ENCODE peak calls at places on chromosome 12, in seven cellular contexts. One of them, this sample, is unnamed.

GRCh38 chr12:54411398-54412241 is 7.4 kb downstream of the ITGA5 start:
- DNase-seq in fibroblast of lung: peak; percentile 92
- DNase-seq in PC-3: peak; percentile 87
- DNase-seq in left lung: peak; percentile 85
- DNase-seq in stomach: peak; percentile 31
- DNase-seq in CD8-positive, alpha-beta memory T cell: peak; percentile 62
- DNase-seq in left ventricle myocardium inferior: peak; percentile 68
- DNase-seq in this sample: peak; percentile 93

GRCh38 chr12:108733132-108733531 is 1.8 kb upstream of the CORO1C start:
- DNase-seq in PC-3: no peak
- DNase-seq in CD8-positive, alpha-beta memory T cell: no peak
- DNase-seq in fibroblast of lung: no peak
- DNase-seq in left lung: no peak
- DNase-seq in left ventricle myocardium inferior: no peak
- DNase-seq in stomach: no peak
- DNase-seq in this sample: no peak

GRCh38 chr12:123763093-123763492 is 992 bp downstream of the DNAH10 start:
- DNase-seq in stomach: no peak
- DNase-seq in PC-3: no peak
- DNase-seq in left lung: no peak
- DNase-seq in left ventricle myocardium inferior: no peak
- DNase-seq in CD8-positive, alpha-beta memory T cell: no peak
- DNase-seq in fibroblast of lung: no peak
- DNase-seq in this sample: no peak

GRCh38 chr12:121124402-121125109 is 8.1 kb upstream of the P2RX7 start:
- DNase-seq in CD8-positive, alpha-beta memory T cell: no peak
- DNase-seq in left ventricle myocardium inferior: no peak
- DNase-seq in fibroblast of lung: peak; percentile 93
- DNase-seq in PC-3: peak; percentile 99
- DNase-seq in left lung: no peak
- DNase-seq in stomach: no peak
- DNase-seq in this sample: no peak

GRCh38 chr12:116547955-116548471 is 11.2 kb upstream of the MAP1LC3B2 start:
- DNase-seq in CD8-positive, alpha-beta memory T cell: no peak
- DNase-seq in PC-3: no peak
- DNase-seq in fibroblast of lung: peak; percentile 65
- DNase-seq in left lung: no peak
- DNase-seq in stomach: no peak
- DNase-seq in left ventricle myocardium inferior: no peak
- DNase-seq in this sample: no peak

GRCh38 chr12:9721394-9722092 is 11.4 kb downstream of the CLECL1 start:
- DNase-seq in stomach: no peak
- DNase-seq in CD8-positive, alpha-beta memory T cell: no peak
- DNase-seq in PC-3: peak; percentile 86
- DNase-seq in fibroblast of lung: peak; percentile 10
- DNase-seq in left lung: no peak
- DNase-seq in left ventricle myocardium inferior: no peak
- DNase-seq in this sample: no peak

GRCh38 chr12:23887055-23887835 is 62.2 kb downstream of the SOX5 start:
- DNase-seq in CD8-positive, alpha-beta memory T cell: no peak
- DNase-seq in left lung: no peak
- DNase-seq in stomach: no peak
- DNase-seq in PC-3: no peak
- DNase-seq in fibroblast of lung: peak; percentile 65
- DNase-seq in left ventricle myocardium inferior: no peak
- DNase-seq in this sample: no peak

GRCh38 chr12:67650528-67651379 is 2.2 kb downstream of the DYRK2 start:
- DNase-seq in left ventricle myocardium inferior: no peak
- DNase-seq in left lung: no peak
- DNase-seq in fibroblast of lung: no peak
- DNase-seq in stomach: no peak
- DNase-seq in CD8-positive, alpha-beta memory T cell: peak; percentile 47
- DNase-seq in PC-3: peak; percentile 13
- DNase-seq in this sample: no peak

GRCh38 chr12:109582636-109583035 is 9.0 kb downstream of the MVK start:
- DNase-seq in fibroblast of lung: no peak
- DNase-seq in CD8-positive, alpha-beta memory T cell: no peak
- DNase-seq in PC-3: peak; percentile 45
- DNase-seq in stomach: no peak
- DNase-seq in left lung: peak; percentile 87
- DNase-seq in left ventricle myocardium inferior: peak; percentile 56
- DNase-seq in this sample: no peak

GRCh38 chr12:162467-163307 is 51.3 kb downstream of the SLC6A12 start:
- DNase-seq in stomach: no peak
- DNase-seq in left lung: no peak
- DNase-seq in fibroblast of lung: no peak
- DNase-seq in CD8-positive, alpha-beta memory T cell: no peak
- DNase-seq in left ventricle myocardium inferior: no peak
- DNase-seq in PC-3: no peak
- DNase-seq in this sample: no peak

GRCh38 chr12:123269980-123270379 is 1.7 kb downstream of the CDK2AP1 start:
- DNase-seq in stomach: no peak
- DNase-seq in left lung: no peak
- DNase-seq in PC-3: peak; percentile 26
- DNase-seq in CD8-positive, alpha-beta memory T cell: peak; percentile 17
- DNase-seq in left ventricle myocardium inferior: no peak
- DNase-seq in fibroblast of lung: no peak
- DNase-seq in this sample: no peak

GRCh38 chr12:20128926-20129325 is 239.4 kb upstream of the PDE3A start:
- DNase-seq in PC-3: peak; percentile 3
- DNase-seq in left lung: no peak
- DNase-seq in fibroblast of lung: peak; percentile 26
- DNase-seq in stomach: no peak
- DNase-seq in left ventricle myocardium inferior: no peak
- DNase-seq in CD8-positive, alpha-beta memory T cell: no peak
- DNase-seq in this sample: no peak

GRCh38 chr12:65384240-65384639 is 105.8 kb downstream of the MSRB3 start:
- DNase-seq in left ventricle myocardium inferior: no peak
- DNase-seq in PC-3: no peak
- DNase-seq in CD8-positive, alpha-beta memory T cell: no peak
- DNase-seq in stomach: no peak
- DNase-seq in fibroblast of lung: no peak
- DNase-seq in left lung: no peak
- DNase-seq in this sample: no peak

GRCh38 chr12:108649668-108650067 is 16.0 kb upstream of the SELPLG start:
- DNase-seq in PC-3: peak; percentile 62
- DNase-seq in fibroblast of lung: peak; percentile 98
- DNase-seq in stomach: no peak
- DNase-seq in left lung: no peak
- DNase-seq in CD8-positive, alpha-beta memory T cell: no peak
- DNase-seq in left ventricle myocardium inferior: no peak
- DNase-seq in this sample: no peak

GRCh38 chr12:125050868-125051267 is 14.4 kb upstream of the AACS start:
- DNase-seq in PC-3: no peak
- DNase-seq in fibroblast of lung: no peak
- DNase-seq in stomach: no peak
- DNase-seq in left lung: no peak
- DNase-seq in left ventricle myocardium inferior: no peak
- DNase-seq in CD8-positive, alpha-beta memory T cell: no peak
- DNase-seq in this sample: no peak

GRCh38 chr12:88743946-88744685 is 163.8 kb upstream of the KITLG start:
- DNase-seq in PC-3: no peak
- DNase-seq in fibroblast of lung: no peak
- DNase-seq in left ventricle myocardium inferior: no peak
- DNase-seq in CD8-positive, alpha-beta memory T cell: no peak
- DNase-seq in left lung: no peak
- DNase-seq in stomach: no peak
- DNase-seq in this sample: no peak

GRCh38 chr12:47824629-47825028 is 4.9 kb upstream of the HDAC7 start:
- DNase-seq in stomach: no peak
- DNase-seq in CD8-positive, alpha-beta memory T cell: no peak
- DNase-seq in left ventricle myocardium inferior: no peak
- DNase-seq in PC-3: no peak
- DNase-seq in fibroblast of lung: no peak
- DNase-seq in left lung: no peak
- DNase-seq in this sample: no peak

GRCh38 chr12:106248849-106249371 is 1.1 kb upstream of the CKAP4 start:
- DNase-seq in stomach: no peak
- DNase-seq in fibroblast of lung: peak; percentile 65
- DNase-seq in left ventricle myocardium inferior: no peak
- DNase-seq in PC-3: peak; percentile 42
- DNase-seq in CD8-positive, alpha-beta memory T cell: peak; percentile 63
- DNase-seq in left lung: no peak
- DNase-seq in this sample: no peak

GRCh38 chr12:121214855-121215745 is 5.2 kb downstream of the P2RX4 start:
- DNase-seq in PC-3: peak; percentile 96
- DNase-seq in fibroblast of lung: peak; percentile 87
- DNase-seq in left lung: no peak
- DNase-seq in stomach: peak; percentile 59
- DNase-seq in CD8-positive, alpha-beta memory T cell: no peak
- DNase-seq in left ventricle myocardium inferior: no peak
- DNase-seq in this sample: no peak

GRCh38 chr12:3726455-3726854 is 26.5 kb downstream of the CRACR2A start:
- DNase-seq in fibroblast of lung: no peak
- DNase-seq in CD8-positive, alpha-beta memory T cell: peak; percentile 13
- DNase-seq in left lung: no peak
- DNase-seq in PC-3: no peak
- DNase-seq in left ventricle myocardium inferior: no peak
- DNase-seq in stomach: no peak
- DNase-seq in this sample: no peak

GRCh38 chr12:103840399-103840880 is 594 bp downstream of the NT5DC3 start:
- DNase-seq in fibroblast of lung: peak; percentile 45
- DNase-seq in left lung: no peak
- DNase-seq in CD8-positive, alpha-beta memory T cell: no peak
- DNase-seq in stomach: no peak
- DNase-seq in left ventricle myocardium inferior: peak; percentile 22
- DNase-seq in PC-3: peak; percentile 45
- DNase-seq in this sample: peak; percentile 75

GRCh38 chr12:19035552-19035951 is 94.0 kb upstream of the PLEKHA5 start:
- DNase-seq in left ventricle myocardium inferior: no peak
- DNase-seq in fibroblast of lung: peak; percentile 87
- DNase-seq in CD8-positive, alpha-beta memory T cell: no peak
- DNase-seq in PC-3: no peak
- DNase-seq in left lung: no peak
- DNase-seq in stomach: no peak
- DNase-seq in this sample: no peak

GRCh38 chr12:116288735-116289134 is 11.2 kb upstream of the MED13L start:
- DNase-seq in left lung: no peak
- DNase-seq in PC-3: no peak
- DNase-seq in left ventricle myocardium inferior: no peak
- DNase-seq in CD8-positive, alpha-beta memory T cell: no peak
- DNase-seq in stomach: no peak
- DNase-seq in fibroblast of lung: no peak
- DNase-seq in this sample: no peak

DNA sequence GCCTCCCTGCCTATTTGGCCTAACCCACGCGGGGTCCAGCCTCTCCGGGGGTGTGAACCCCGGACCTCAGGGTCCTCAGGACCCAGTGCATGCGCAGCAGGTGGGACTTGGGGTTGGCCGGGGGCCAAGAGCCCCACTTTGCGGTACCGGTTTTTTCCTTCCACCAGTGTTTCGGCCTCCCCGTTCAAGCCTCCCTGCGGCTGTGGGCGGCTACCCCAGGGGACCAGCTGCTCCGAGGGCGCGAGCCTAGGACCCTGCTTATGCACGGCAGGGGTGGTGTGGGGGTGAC is 327.3 kb downstream of the ALG10 start:
- DNase-seq in left ventricle myocardium inferior: no peak
- DNase-seq in CD8-positive, alpha-beta memory T cell: no peak
- DNase-seq in stomach: no peak
- DNase-seq in left lung: no peak
- DNase-seq in fibroblast of lung: no peak
- DNase-seq in PC-3: no peak
- DNase-seq in this sample: no peak
- H3K9me3 ChIP-seq in left ventricle myocardium inferior: peaks cover 14% of the 10 kb centered on the region
- H3K9me3 ChIP-seq in CD8-positive, alpha-beta memory T cell: no peaks in the 10 kb centered on the region
- H3K9me3 ChIP-seq in stomach: peaks cover 30% of the 10 kb centered on the region
- H3K9me3 ChIP-seq in left lung: peaks cover 100% of the 10 kb centered on the region
- H3K9me3 ChIP-seq in fibroblast of lung: no peaks in the 10 kb centered on the region
- H3K9me3 ChIP-seq in PC-3: no peaks in the 10 kb centered on the region
- H3K9me3 ChIP-seq in this sample: peaks cover 63% of the 10 kb centered on the region

DNA sequence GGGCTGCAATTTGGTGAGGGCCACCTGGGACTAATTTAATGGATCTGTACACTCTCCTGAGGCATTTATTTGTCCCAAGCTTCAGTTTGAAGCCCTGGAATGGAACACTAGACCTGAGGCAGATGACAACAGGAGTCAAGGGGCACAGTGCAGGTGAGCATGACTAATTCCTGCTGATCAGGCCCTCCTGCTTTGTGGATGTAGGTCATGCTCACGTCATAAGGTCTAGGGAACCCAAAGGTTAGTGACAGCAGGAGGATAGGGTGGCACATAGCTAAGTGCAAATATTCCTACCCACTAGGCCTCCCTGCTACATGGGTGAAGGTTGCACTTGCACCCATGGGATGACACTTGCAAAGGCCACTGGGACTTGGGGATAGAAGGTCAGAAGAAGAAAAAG is 30.8 kb downstream of the SDR9C7 start:
- DNase-seq in fibroblast of lung: no peak
- DNase-seq in left ventricle myocardium inferior: no peak
- DNase-seq in stomach: no peak
- DNase-seq in CD8-positive, alpha-beta memory T cell: no peak
- DNase-seq in PC-3: no peak
- DNase-seq in left lung: no peak
- DNase-seq in this sample: no peak
- H3K9me3 ChIP-seq in fibroblast of lung: no peaks in the 10 kb centered on the region
- H3K9me3 ChIP-seq in left ventricle myocardium inferior: peaks cover 49% of the 10 kb centered on the region
- H3K9me3 ChIP-seq in stomach: peaks cover 11% of the 10 kb centered on the region
- H3K9me3 ChIP-seq in CD8-positive, alpha-beta memory T cell: peaks cover 8% of the 10 kb centered on the region
- H3K9me3 ChIP-seq in PC-3: no peaks in the 10 kb centered on the region
- H3K9me3 ChIP-seq in left lung: peaks cover 50% of the 10 kb centered on the region
- H3K9me3 ChIP-seq in this sample: peaks cover 22% of the 10 kb centered on the region

GRCh38 chr12:130225347-130225746 is 63.1 kb downstream of the FZD10 start:
- DNase-seq in PC-3: no peak
- DNase-seq in CD8-positive, alpha-beta memory T cell: no peak
- DNase-seq in stomach: no peak
- DNase-seq in left lung: no peak
- DNase-seq in left ventricle myocardium inferior: no peak
- DNase-seq in fibroblast of lung: no peak
- DNase-seq in this sample: no peak
- H3K9me3 ChIP-seq in PC-3: no peaks in the 10 kb centered on the region
- H3K9me3 ChIP-seq in CD8-positive, alpha-beta memory T cell: no peaks in the 10 kb centered on the region
- H3K9me3 ChIP-seq in stomach: no peaks in the 10 kb centered on the region
- H3K9me3 ChIP-seq in left lung: peaks cover 3% of the 10 kb centered on the region
- H3K9me3 ChIP-seq in left ventricle myocardium inferior: peaks cover 11% of the 10 kb centered on the region
- H3K9me3 ChIP-seq in fibroblast of lung: peaks cover 2% of the 10 kb centered on the region
- H3K9me3 ChIP-seq in this sample: no peaks in the 10 kb centered on the region

GRCh38 chr12:34605955-34606748 is 583.9 kb downstream of the ALG10 start:
- DNase-seq in left ventricle myocardium inferior: no peak
- DNase-seq in fibroblast of lung: no peak
- DNase-seq in stomach: no peak
- DNase-seq in CD8-positive, alpha-beta memory T cell: no peak
- DNase-seq in left lung: no peak
- DNase-seq in PC-3: no peak
- DNase-seq in this sample: no peak

GRCh38 chr12:34604227-34604626 is 581.9 kb downstream of the ALG10 start:
- DNase-seq in stomach: no peak
- DNase-seq in left ventricle myocardium inferior: no peak
- DNase-seq in fibroblast of lung: no peak
- DNase-seq in PC-3: no peak
- DNase-seq in CD8-positive, alpha-beta memory T cell: no peak
- DNase-seq in left lung: no peak
- DNase-seq in this sample: no peak

GRCh38 chr12:34606749-34607519 is 584.6 kb downstream of the ALG10 start:
- DNase-seq in CD8-positive, alpha-beta memory T cell: no peak
- DNase-seq in left lung: no peak
- DNase-seq in left ventricle myocardium inferior: no peak
- DNase-seq in stomach: no peak
- DNase-seq in fibroblast of lung: no peak
- DNase-seq in PC-3: no peak
- DNase-seq in this sample: no peak

GRCh38 chr12:34604631-34605509 is 582.6 kb downstream of the ALG10 start:
- DNase-seq in CD8-positive, alpha-beta memory T cell: no peak
- DNase-seq in left lung: no peak
- DNase-seq in left ventricle myocardium inferior: no peak
- DNase-seq in PC-3: no peak
- DNase-seq in stomach: no peak
- DNase-seq in fibroblast of lung: no peak
- DNase-seq in this sample: peak; percentile 38

GRCh38 chr12:34605510-34605887 is 583.2 kb downstream of the ALG10 start:
- DNase-seq in CD8-positive, alpha-beta memory T cell: no peak
- DNase-seq in PC-3: no peak
- DNase-seq in left ventricle myocardium inferior: no peak
- DNase-seq in fibroblast of lung: no peak
- DNase-seq in stomach: no peak
- DNase-seq in left lung: no peak
- DNase-seq in this sample: peak; percentile 47
- H3K9me3 ChIP-seq in CD8-positive, alpha-beta memory T cell: no peaks in the 10 kb centered on the region
- H3K9me3 ChIP-seq in PC-3: no peaks in the 10 kb centered on the region
- H3K9me3 ChIP-seq in left ventricle myocardium inferior: peaks cover 93% of the 10 kb centered on the region
- H3K9me3 ChIP-seq in fibroblast of lung: no peaks in the 10 kb centered on the region
- H3K9me3 ChIP-seq in stomach: peaks cover 26% of the 10 kb centered on the region
- H3K9me3 ChIP-seq in left lung: peaks cover 91% of the 10 kb centered on the region
- H3K9me3 ChIP-seq in this sample: peaks cover 75% of the 10 kb centered on the region

This sample was measured in tibial artery.